ENCODE peak calls at places on chromosomes 4 and X, in four cellular contexts. H, Y, E and W are unnamed samples.

GRCh38 chrX:48493890-48494364 is 14.9 kb upstream of the PORCN start:
- DNase-seq in H (peak), Y (peak), E (no peak), W (peak)

GRCh38 chrX:20742106-20742505 is 475.4 kb upstream of the RPS6KA3 start:
- DNase-seq in H (no peak), Y (no peak), E (no peak), W (no peak)

GRCh38 chr4:76197971-76198410 is 15.6 kb downstream of the SCARB2 start:
- DNase-seq in H (no peak), Y (no peak), E (no peak), W (no peak)

GRCh38 chr4:7297374-7297773 is 105.0 kb downstream of the SORCS2 start:
- DNase-seq in H (no peak), Y (no peak), E (no peak), W (no peak)

GRCh38 chr4:158930573-158930972 is 161.7 kb downstream of the FNIP2 start:
- DNase-seq in H (no peak), Y (no peak), E (no peak), W (no peak)

GRCh38 chrX:11480626-11481025 is 185.1 kb downstream of the ARHGAP6 start:
- DNase-seq in H (no peak), Y (peak), E (no peak), W (peak)

GRCh38 chrX:9829308-9830267 is 43.4 kb downstream of the SHROOM2 start:
- DNase-seq in H (no peak), Y (no peak), E (no peak), W (no peak)

GRCh38 chrX:119398587-119398973 is 556 bp upstream of the SLC25A43 start:
- DNase-seq in H (no peak), Y (no peak), E (no peak), W (no peak)

GRCh38 chr4:42786350-42787070 is 106.0 kb upstream of the GRXCR1 start:
- DNase-seq in H (peak), Y (no peak), E (no peak), W (no peak)

GRCh38 chrX:87518504-87518903 is 902 bp downstream of the KLHL4 start:
- DNase-seq in H (no peak), Y (no peak), E (no peak), W (peak)

GRCh38 chr4:125956281-125956680 is 641.5 kb downstream of the FAT4 start:
- DNase-seq in H (no peak), Y (no peak), E (no peak), W (no peak)

GRCh38 chr4:5370286-5370685 is 319.0 kb downstream of the STK32B start:
- DNase-seq in H (no peak), Y (no peak), E (no peak), W (no peak)

GRCh38 chr4:25928956-25929336 is 14.9 kb downstream of the SMIM20 start:
- DNase-seq in H (no peak), Y (no peak), E (no peak), W (peak)

GRCh38 chr4:121380448-121381147 is at the start of gene QRFPR:
- DNase-seq in H (peak), Y (no peak), E (no peak), W (no peak)

GRCh38 chrX:21885568-21885967 is 29.8 kb downstream of the YY2 start:
- DNase-seq in H (peak), Y (no peak), E (no peak), W (peak)

GRCh38 chr4:2248821-2249261 is 6.9 kb upstream of the HAUS3 start:
- DNase-seq in H (no peak), Y (no peak), E (no peak), W (no peak)

GRCh38 chr4:7055111-7055989 is 12.2 kb downstream of the TADA2B start:
- DNase-seq in H (no peak), Y (no peak), E (no peak), W (peak)

GRCh38 chr4:1562371-1562770 is 121.7 kb downstream of the FAM53A start:
- DNase-seq in H (no peak), Y (no peak), E (no peak), W (no peak)

DNA sequence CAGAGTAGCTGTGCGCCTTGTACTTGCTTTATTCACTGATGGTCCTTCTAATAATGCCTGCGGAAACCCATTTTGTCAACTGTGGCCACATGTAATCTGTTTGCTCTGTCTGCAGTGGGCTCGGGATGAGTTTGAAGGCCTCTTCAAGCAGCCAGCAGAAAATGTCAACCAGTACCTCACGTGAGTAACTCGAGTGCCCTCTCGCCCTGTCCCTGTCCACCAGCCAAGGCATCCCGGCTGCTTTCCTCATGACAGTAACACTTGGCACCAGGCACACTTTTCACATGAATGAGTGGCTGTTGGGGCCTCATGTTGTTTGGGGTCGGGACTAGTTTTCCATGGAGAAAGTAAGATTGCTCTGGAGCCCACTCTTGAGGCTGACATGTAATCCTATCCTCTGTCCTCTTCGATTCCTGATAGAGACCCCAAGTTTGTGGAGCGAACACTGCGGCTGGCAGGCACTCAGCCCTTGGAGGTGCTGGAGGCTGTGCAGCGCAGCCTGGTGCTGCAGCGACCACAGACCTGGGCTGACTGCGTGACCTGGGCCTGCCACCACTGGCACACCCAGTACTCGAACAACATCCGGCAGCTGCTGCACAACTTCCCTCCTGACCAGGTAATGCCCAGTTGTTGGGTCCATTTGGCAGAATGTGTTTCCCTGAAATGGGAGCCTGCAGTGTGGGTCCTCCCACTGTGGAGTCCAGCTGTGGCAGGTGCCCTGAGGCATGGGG is 8.8 kb upstream of the CDK16 start:
- DNase-seq in H (no peak), Y (no peak), E (no peak), W (no peak)
- TF ChIP-seq POLR2AphosphoS5 in H (no peak), Y (no peak), E (no peak), W (no peak)

GRCh38 chr4:174213734-174214101 is 69.7 kb downstream of the FBXO8 start:
- DNase-seq in H (peak), Y (no peak), E (no peak), W (no peak)

GRCh38 chr4:174210354-174210753 is 73.1 kb downstream of the FBXO8 start:
- DNase-seq in H (peak), Y (no peak), E (no peak), W (no peak)

GRCh38 chr4:174210952-174211490 is 72.4 kb downstream of the FBXO8 start:
- DNase-seq in H (no peak), Y (no peak), E (no peak), W (no peak)

GRCh38 chr4:174212061-174212460 is 71.4 kb downstream of the FBXO8 start:
- DNase-seq in H (no peak), Y (no peak), E (no peak), W (no peak)

DNA sequence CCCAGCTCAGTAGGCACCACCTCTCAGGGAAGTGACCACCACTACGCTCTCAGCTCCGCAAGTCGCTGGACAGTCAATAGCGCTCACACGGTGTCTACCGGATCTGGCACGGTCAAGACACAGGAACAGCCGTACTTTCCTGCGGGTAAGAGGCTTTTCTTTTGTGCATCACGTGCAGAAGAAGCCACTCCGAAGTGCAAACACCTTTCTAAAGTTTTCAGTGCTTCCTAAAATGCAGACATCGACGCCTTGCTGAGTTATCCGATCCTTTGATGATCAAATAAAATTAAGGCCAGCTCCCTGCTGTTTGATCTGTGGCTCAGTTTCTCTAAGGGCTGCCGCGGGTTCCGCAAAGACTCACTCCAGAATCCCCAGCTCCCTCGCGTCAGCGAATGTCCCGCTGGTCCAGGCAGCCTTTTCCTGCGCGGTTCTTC is 71.8 kb downstream of the FBXO8 start:
- DNase-seq in H (no peak), Y (no peak), E (no peak), W (no peak)
- TF ChIP-seq EZH2 in H (peak), Y (no peak), E (no peak), W (peak)

DNA sequence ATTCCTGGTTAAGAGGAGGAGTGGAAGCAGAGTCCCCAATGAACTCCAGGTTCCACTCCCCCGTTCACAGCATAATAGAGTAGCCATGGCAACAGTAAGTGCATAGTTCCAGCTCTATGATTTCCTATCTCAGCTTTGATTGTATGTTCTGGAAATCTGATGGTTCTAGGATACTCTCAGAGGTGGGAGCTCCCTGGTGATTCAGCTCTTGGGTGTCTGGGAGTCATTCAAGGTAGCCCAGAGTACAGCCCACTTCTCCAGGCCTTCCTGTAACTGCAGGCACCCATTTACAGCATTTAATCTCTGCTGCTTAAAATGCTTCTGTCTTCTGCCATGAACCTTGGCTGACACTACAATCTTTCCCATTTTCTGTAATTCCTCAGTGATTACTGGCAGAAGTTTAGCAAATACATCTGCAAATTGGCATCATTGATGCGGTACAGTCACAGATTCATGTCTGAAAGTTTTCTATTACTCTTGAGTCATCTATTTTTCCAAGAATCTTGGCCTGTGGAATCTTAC is 242.0 kb downstream of the MAPK10 start:
- DNase-seq in H (no peak), Y (no peak), E (no peak), W (no peak)
- TF ChIP-seq POLR2AphosphoS5 in H (no peak), Y (no peak), E (no peak), W (no peak)

GRCh38 chr4:163335384-163335783 is 3.0 kb upstream of the NPY1R start:
- DNase-seq in H (no peak), Y (no peak), E (no peak), W (no peak)

GRCh38 chr4:163330828-163331628 is 1.4 kb downstream of the NPY1R start:
- DNase-seq in H (no peak), Y (no peak), E (no peak), W (no peak)

GRCh38 chr4:163332526-163333405 is at the start of gene NPY1R:
- DNase-seq in H (peak), Y (peak), E (peak), W (peak)

DNA sequence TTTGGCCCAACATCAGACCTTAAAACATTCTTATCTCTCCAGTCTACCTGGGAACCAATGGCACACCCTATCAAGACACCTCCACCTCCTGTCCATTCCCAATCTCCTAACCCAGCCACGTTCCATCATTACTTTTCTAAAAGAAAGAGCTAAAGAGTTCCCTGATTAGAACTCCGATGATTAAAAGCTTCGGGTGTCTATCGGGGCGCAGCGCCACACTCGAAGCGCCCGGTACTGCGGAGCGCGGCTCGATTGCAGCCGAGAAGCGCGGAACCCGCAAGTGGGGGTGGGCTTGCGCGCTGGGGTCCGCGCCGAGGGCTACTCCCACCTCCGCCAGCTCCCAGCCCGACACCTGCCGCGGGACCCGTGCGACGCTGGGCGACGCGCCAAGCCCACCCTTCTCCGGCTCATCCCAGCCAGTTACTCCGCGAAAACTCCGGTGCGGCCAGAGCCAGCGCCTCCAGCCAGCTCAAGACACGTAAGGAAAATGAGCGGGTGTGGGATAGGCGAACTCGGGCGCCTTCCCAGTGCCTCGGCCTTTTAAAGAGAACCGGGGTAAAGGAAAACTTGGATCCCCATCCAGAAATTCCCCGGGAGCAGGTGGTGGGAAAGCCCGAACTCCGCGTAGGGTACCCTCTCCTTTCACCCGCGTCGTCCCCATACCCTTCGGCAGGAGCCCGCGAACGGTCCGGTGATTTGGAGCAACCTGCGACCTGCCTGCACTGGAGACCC is 601 bp downstream of the NPY1R start:
- DNase-seq in H (peak), Y (no peak), E (no peak), W (peak)
- TF ChIP-seq EZH2 in H (peak), Y (no peak), E (no peak), W (peak)

DNA sequence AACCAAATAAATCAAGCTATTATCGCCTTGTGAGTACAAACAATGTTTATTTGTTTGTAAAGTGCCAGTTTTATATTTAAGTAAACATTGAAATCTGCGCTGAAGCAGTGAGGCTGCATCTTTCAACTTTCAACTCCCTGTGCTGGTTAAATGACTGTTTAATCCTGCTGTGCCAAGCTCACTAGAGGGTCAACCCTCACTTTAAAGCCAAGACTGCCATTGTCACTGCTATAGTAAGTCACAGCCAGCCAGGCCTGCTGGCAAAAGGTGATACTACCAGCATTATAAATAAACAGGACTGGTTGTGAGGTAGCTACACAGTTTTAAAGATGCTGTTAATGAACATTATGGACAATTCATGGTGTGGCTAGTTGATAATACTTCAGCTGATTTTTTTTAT is 34.6 kb downstream of the EFHC2 start:
- DNase-seq in H (no peak), Y (no peak), E (no peak), W (no peak)
- TF ChIP-seq POLR2AphosphoS5 in H (no peak), Y (no peak), E (no peak), W (no peak)

GRCh38 chr4:112181358-112182000 is 36.2 kb downstream of the FAM241A start:
- DNase-seq in H (no peak), Y (no peak), E (no peak), W (no peak)

GRCh38 chr4:112175840-112176239 is 30.6 kb downstream of the FAM241A start:
- DNase-seq in H (no peak), Y (no peak), E (no peak), W (no peak)

GRCh38 chr4:112182604-112183003 is 37.4 kb downstream of the FAM241A start:
- DNase-seq in H (no peak), Y (no peak), E (no peak), W (no peak)

GRCh38 chr4:112176596-112176995 is 31.3 kb downstream of the FAM241A start:
- DNase-seq in H (no peak), Y (no peak), E (no peak), W (no peak)

GRCh38 chr4:112178731-112179130 is 33.5 kb downstream of the FAM241A start:
- DNase-seq in H (no peak), Y (no peak), E (no peak), W (no peak)
- TF ChIP-seq EZH2 in H (no peak), Y (no peak), E (no peak), W (no peak)

DNA sequence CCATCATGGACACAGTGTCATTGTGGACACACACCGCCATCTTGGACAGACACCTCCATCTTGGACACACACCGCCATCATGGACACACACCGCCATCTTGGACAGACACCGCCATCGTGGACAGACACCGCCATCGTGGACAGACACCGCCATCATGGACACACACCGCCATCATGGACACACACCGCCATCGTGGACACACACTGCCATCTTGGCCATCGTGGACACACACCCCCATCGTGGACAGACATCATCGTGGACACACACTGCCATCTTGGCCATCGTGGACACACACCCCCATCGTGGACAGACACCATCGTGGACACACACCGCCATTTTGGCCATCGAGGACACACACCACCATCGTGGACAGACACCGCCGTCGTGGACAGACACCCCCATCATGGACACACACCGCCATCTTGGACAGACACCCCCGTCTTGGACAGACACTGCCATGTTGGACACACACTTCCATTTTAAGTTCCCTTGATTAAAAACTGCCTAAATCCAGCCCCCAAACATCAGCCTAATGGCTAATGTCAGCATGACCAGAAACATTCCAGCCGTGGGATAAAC is 9.1 kb downstream of the ASMTL start:
- DNase-seq in H (no peak), Y (no peak), E (no peak), W (no peak)
- TF ChIP-seq POLR2AphosphoS5 in H (no peak), Y (no peak), E (no peak), W (no peak)

GRCh38 chrX:2690856-2691542 is at the start of gene CD99:
- DNase-seq in H (peak), Y (peak), E (no peak), W (peak)
- TF ChIP-seq EZH2 in H (no peak), Y (no peak), E (no peak), W (no peak)

GRCh38 chr4:64899563-64899962 is 490.3 kb upstream of the TECRL start:
- DNase-seq in H (no peak), Y (no peak), E (no peak), W (no peak)
- TF ChIP-seq POLR2AphosphoS5 in H (no peak), Y (no peak), E (no peak), W (no peak)